ENCODE peak calls at places on chromosome 20, in five cellular contexts. U is SW 1271; B is activated naive CD8-positive, alpha-beta T cell treated with anti-CD3 and anti-CD28 coated beads, Interleukin-2, amount 50 U/mL, for 16 hours; C is hepatocyte; N is AG08395. L is an unnamed sample.
A peak's percentile ranks its signal among the peaks of the same experiment; 100 is the strongest.

GRCh38 chr20:63700199-63701050 is 4.0 kb downstream of the TNFRSF6B start:
- DNase-seq in U (no peak), B (no peak), C (no peak), N (no peak), L (no peak)

GRCh38 chr20:48875914-48876240 is 45.6 kb upstream of the ARFGEF2 start:
- DNase-seq in U (no peak), B (no peak), C (no peak), N (peak; percentile 66), L (no peak)

GRCh38 chr20:57526067-57526884 is 1.3 kb upstream of the CTCFL start:
- DNase-seq in U (no peak), B (no peak), C (no peak), N (no peak), L (no peak)

GRCh38 chr20:48722737-48723191 is 105.0 kb downstream of the PREX1 start:
- DNase-seq in U (no peak), B (no peak), C (peak; percentile 32), N (peak; percentile 71), L (no peak)

GRCh38 chr20:45974896-45975565 is 3.0 kb upstream of the ZNF335 start:
- DNase-seq in U (no peak), B (no peak), C (no peak), N (no peak), L (no peak)

GRCh38 chr20:8255945-8256632 is 124.0 kb downstream of the PLCB1 start:
- DNase-seq in U (no peak), B (no peak), C (no peak), N (no peak), L (no peak)

GRCh38 chr20:15387228-15387627 is 1049.8 kb upstream of the FLRT3 start:
- DNase-seq in U (no peak), B (no peak), C (no peak), N (no peak), L (no peak)

GRCh38 chr20:58228484-58229197 is at the start of gene ANKRD60:
- DNase-seq in U (no peak), B (no peak), C (peak; percentile 55), N (peak; percentile 17), L (no peak)

GRCh38 chr20:17863577-17864292 is 104.9 kb downstream of the SNX5 start:
- DNase-seq in U (no peak), B (no peak), C (peak; percentile 88), N (no peak), L (no peak)

GRCh38 chr20:57743450-57744095 is 33.8 kb upstream of the PMEPA1 start:
- DNase-seq in U (no peak), B (no peak), C (no peak), N (no peak), L (no peak)

GRCh38 chr20:1761116-1761515 is 103.5 kb upstream of the SIRPG start:
- DNase-seq in U (peak; percentile 37), B (no peak), C (no peak), N (peak; percentile 90), L (no peak)

GRCh38 chr20:16528078-16528477 is 45.2 kb downstream of the KIF16B start:
- DNase-seq in U (peak; percentile 30), B (no peak), C (peak; percentile 84), N (peak; percentile 53), L (no peak)

GRCh38 chr20:46367967-46368901 is 38.2 kb downstream of the ELMO2 start:
- DNase-seq in U (no peak), B (no peak), C (peak; percentile 73), N (no peak), L (no peak)

GRCh38 chr20:61120595-61121515 is 131.2 kb upstream of the CDH4 start:
- DNase-seq in U (peak; percentile 83), B (no peak), C (peak; percentile 84), N (no peak), L (no peak)

GRCh38 chr20:61303675-61304074 is 51.6 kb downstream of the CDH4 start:
- DNase-seq in U (no peak), B (no peak), C (no peak), N (no peak), L (no peak)

GRCh38 chr20:62087632-62088031 is 22.0 kb upstream of the TAF4 start:
- DNase-seq in U (no peak), B (no peak), C (no peak), N (no peak), L (no peak)

L was measured in activated CD4-positive, CD25-positive, alpha-beta regulatory T cell treated with anti-CD3 and anti-CD28 coated beads, Interleukin-2, amount 50 U/mL, for 16 hours.